ENCODE peak calls at places on chromosome X, in six cellular contexts. One of them, this sample, is unnamed.

GRCh38 chrX:46140272-46140671 is 404.9 kb downstream of the ZNF674 start:
- DNase-seq in heart left ventricle: no peak
- DNase-seq in ascending aorta: no peak
- DNase-seq in fibroblast of mammary gland: peak; percentile 43
- DNase-seq in cardiac fibroblast: peak; percentile 10
- DNase-seq in body of pancreas: no peak
- DNase-seq in this sample: no peak

GRCh38 chrX:265502-265901 is 15.7 kb upstream of the PLCXD1 start:
- DNase-seq in cardiac fibroblast: no peak
- DNase-seq in ascending aorta: no peak
- DNase-seq in fibroblast of mammary gland: no peak
- DNase-seq in heart left ventricle: no peak
- DNase-seq in body of pancreas: no peak
- DNase-seq in this sample: no peak

GRCh38 chrX:30196322-30196721 is 19.0 kb upstream of the MAGEB2 start:
- DNase-seq in body of pancreas: no peak
- DNase-seq in cardiac fibroblast: peak; percentile 3
- DNase-seq in ascending aorta: no peak
- DNase-seq in fibroblast of mammary gland: no peak
- DNase-seq in heart left ventricle: no peak
- DNase-seq in this sample: no peak

GRCh38 chrX:67585401-67585800 is 41.6 kb downstream of the AR start:
- DNase-seq in ascending aorta: no peak
- DNase-seq in fibroblast of mammary gland: peak; percentile 40
- DNase-seq in heart left ventricle: no peak
- DNase-seq in body of pancreas: no peak
- DNase-seq in cardiac fibroblast: no peak
- DNase-seq in this sample: no peak

GRCh38 chrX:2894885-2895292 is 34.2 kb downstream of the ARSD start:
- DNase-seq in heart left ventricle: no peak
- DNase-seq in ascending aorta: no peak
- DNase-seq in fibroblast of mammary gland: peak; percentile 26
- DNase-seq in body of pancreas: peak; percentile 70
- DNase-seq in cardiac fibroblast: peak; percentile 39
- DNase-seq in this sample: no peak

GRCh38 chrX:98331407-98331806 is 1447.7 kb downstream of the RPA4 start:
- DNase-seq in cardiac fibroblast: no peak
- DNase-seq in heart left ventricle: no peak
- DNase-seq in fibroblast of mammary gland: no peak
- DNase-seq in body of pancreas: no peak
- DNase-seq in ascending aorta: no peak
- DNase-seq in this sample: no peak

GRCh38 chrX:94178145-94178790 is 504.3 kb downstream of the FAM133A start:
- DNase-seq in heart left ventricle: no peak
- DNase-seq in ascending aorta: no peak
- DNase-seq in fibroblast of mammary gland: peak; percentile 4
- DNase-seq in cardiac fibroblast: no peak
- DNase-seq in body of pancreas: no peak
- DNase-seq in this sample: peak; percentile 49

GRCh38 chrX:63754860-63755579 is 30.0 kb downstream of the ARHGEF9 start:
- DNase-seq in body of pancreas: peak; percentile 94
- DNase-seq in cardiac fibroblast: peak; percentile 97
- DNase-seq in ascending aorta: peak; percentile 96
- DNase-seq in heart left ventricle: peak; percentile 95
- DNase-seq in fibroblast of mammary gland: peak; percentile 92
- DNase-seq in this sample: peak; percentile 72

GRCh38 chrX:136647969-136648368 is at the start of gene CD40LG:
- DNase-seq in body of pancreas: no peak
- DNase-seq in heart left ventricle: no peak
- DNase-seq in cardiac fibroblast: no peak
- DNase-seq in ascending aorta: no peak
- DNase-seq in fibroblast of mammary gland: no peak
- DNase-seq in this sample: no peak

GRCh38 chrX:140713174-140713539 is 3.6 kb downstream of the LINC00632 start:
- DNase-seq in fibroblast of mammary gland: no peak
- DNase-seq in heart left ventricle: no peak
- DNase-seq in ascending aorta: no peak
- DNase-seq in body of pancreas: no peak
- DNase-seq in cardiac fibroblast: no peak
- DNase-seq in this sample: no peak

GRCh38 chrX:43540318-43540717 is 115.8 kb upstream of the MAOA start:
- DNase-seq in heart left ventricle: no peak
- DNase-seq in body of pancreas: no peak
- DNase-seq in cardiac fibroblast: no peak
- DNase-seq in fibroblast of mammary gland: no peak
- DNase-seq in ascending aorta: no peak
- DNase-seq in this sample: no peak

GRCh38 chrX:105299286-105299685 is 78.8 kb upstream of the TEX13A start:
- DNase-seq in body of pancreas: no peak
- DNase-seq in fibroblast of mammary gland: no peak
- DNase-seq in cardiac fibroblast: no peak
- DNase-seq in ascending aorta: no peak
- DNase-seq in heart left ventricle: no peak
- DNase-seq in this sample: no peak

GRCh38 chrX:78119521-78120227 is 15.6 kb downstream of the PGK1 start:
- DNase-seq in ascending aorta: no peak
- DNase-seq in fibroblast of mammary gland: no peak
- DNase-seq in cardiac fibroblast: no peak
- DNase-seq in body of pancreas: no peak
- DNase-seq in heart left ventricle: no peak
- DNase-seq in this sample: no peak
- TF ChIP-seq CTCF in ascending aorta: peak; percentile 13
- TF ChIP-seq CTCF in fibroblast of mammary gland: no peak
- TF ChIP-seq CTCF in cardiac fibroblast: peak; percentile 18
- TF ChIP-seq CTCF in body of pancreas: no peak
- TF ChIP-seq CTCF in heart left ventricle: no peak
- TF ChIP-seq CTCF in this sample: no peak

DNA sequence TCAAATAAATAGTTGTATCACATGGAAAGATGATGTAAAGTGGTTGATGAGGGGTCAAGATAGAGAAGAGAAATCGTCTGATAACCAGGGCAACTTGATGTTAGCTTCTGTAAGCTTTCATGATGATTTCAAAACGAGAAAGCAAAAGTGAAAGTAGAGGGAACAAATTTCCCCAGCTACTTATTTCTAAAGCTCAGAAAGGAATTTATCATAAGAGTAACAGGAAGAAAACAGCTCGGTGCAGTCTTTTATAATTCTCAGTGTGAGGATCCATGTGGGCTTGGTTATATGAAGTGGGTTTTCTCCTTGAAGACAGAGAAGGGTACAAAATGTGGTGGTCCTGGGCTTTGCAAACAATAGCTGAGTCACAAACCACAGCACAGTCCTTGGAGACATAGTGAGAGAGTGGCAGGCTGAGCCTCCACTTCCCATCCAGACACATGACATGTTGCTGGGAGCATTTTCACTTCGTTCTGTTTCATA is 32.1 kb upstream of the GLRA2 start:
- DNase-seq in ascending aorta: no peak
- DNase-seq in heart left ventricle: no peak
- DNase-seq in cardiac fibroblast: no peak
- DNase-seq in fibroblast of mammary gland: peak; percentile 19
- DNase-seq in body of pancreas: no peak
- DNase-seq in this sample: no peak
- H3K4me3 ChIP-seq in ascending aorta: peak overlapping the region; percentile 54
- H3K4me3 ChIP-seq in heart left ventricle: peak overlapping the region; percentile 42
- H3K4me3 ChIP-seq in cardiac fibroblast: peak overlapping the region; percentile 7
- H3K4me3 ChIP-seq in fibroblast of mammary gland: no peak overlapping the region
- H3K4me3 ChIP-seq in body of pancreas: no peak overlapping the region
- H3K4me3 ChIP-seq in this sample: no peak overlapping the region

GRCh38 chrX:70168238-70169188 is 8.8 kb upstream of the DGAT2L6 start:
- DNase-seq in body of pancreas: peak; percentile 4
- DNase-seq in ascending aorta: peak; percentile 67
- DNase-seq in heart left ventricle: no peak
- DNase-seq in fibroblast of mammary gland: peak; percentile 73
- DNase-seq in cardiac fibroblast: peak; percentile 72
- DNase-seq in this sample: peak; percentile 34
- TF ChIP-seq CTCF in body of pancreas: no peak
- TF ChIP-seq CTCF in ascending aorta: no peak
- TF ChIP-seq CTCF in heart left ventricle: no peak
- TF ChIP-seq CTCF in fibroblast of mammary gland: no peak
- TF ChIP-seq CTCF in cardiac fibroblast: no peak
- TF ChIP-seq CTCF in this sample: no peak

GRCh38 chrX:49039598-49040375 is 3.4 kb downstream of the TFE3 start:
- DNase-seq in heart left ventricle: peak; percentile 69
- DNase-seq in ascending aorta: peak; percentile 88
- DNase-seq in body of pancreas: peak; percentile 77
- DNase-seq in cardiac fibroblast: peak; percentile 95
- DNase-seq in fibroblast of mammary gland: peak; percentile 94
- DNase-seq in this sample: peak; percentile 84
- H3K4me3 ChIP-seq in heart left ventricle: peak overlapping the region; percentile 99
- H3K4me3 ChIP-seq in ascending aorta: peak overlapping the region; percentile 68
- H3K4me3 ChIP-seq in body of pancreas: no peak overlapping the region
- H3K4me3 ChIP-seq in cardiac fibroblast: peak overlapping the region; percentile 73
- H3K4me3 ChIP-seq in fibroblast of mammary gland: peak overlapping the region; percentile 77
- H3K4me3 ChIP-seq in this sample: peak overlapping the region; percentile 20

DNA sequence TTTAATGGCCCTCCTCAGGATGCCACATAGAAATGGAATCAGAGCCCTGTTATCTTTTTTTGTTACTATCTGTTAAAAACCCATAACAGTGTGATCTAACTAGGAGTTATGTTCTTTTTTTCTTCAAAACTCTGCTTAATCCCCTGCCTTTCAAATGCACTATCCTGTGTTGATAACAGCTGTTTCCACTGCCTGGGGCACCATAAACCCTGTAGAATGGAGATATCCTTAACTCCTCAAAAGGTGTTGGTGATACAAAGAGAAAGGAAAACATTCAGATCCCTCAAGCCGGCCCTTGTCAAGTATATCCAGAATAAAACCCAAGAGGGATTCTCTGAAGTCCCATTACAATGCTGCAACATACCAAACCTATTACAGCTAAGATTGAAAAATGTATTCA is 108.6 kb downstream of the ACTRT1 start:
- DNase-seq in cardiac fibroblast: no peak
- DNase-seq in body of pancreas: no peak
- DNase-seq in ascending aorta: no peak
- DNase-seq in heart left ventricle: no peak
- DNase-seq in fibroblast of mammary gland: no peak
- DNase-seq in this sample: no peak
- TF ChIP-seq CTCF in cardiac fibroblast: no peak
- TF ChIP-seq CTCF in body of pancreas: no peak
- TF ChIP-seq CTCF in ascending aorta: no peak
- TF ChIP-seq CTCF in heart left ventricle: no peak
- TF ChIP-seq CTCF in fibroblast of mammary gland: no peak
- TF ChIP-seq CTCF in this sample: no peak

DNA sequence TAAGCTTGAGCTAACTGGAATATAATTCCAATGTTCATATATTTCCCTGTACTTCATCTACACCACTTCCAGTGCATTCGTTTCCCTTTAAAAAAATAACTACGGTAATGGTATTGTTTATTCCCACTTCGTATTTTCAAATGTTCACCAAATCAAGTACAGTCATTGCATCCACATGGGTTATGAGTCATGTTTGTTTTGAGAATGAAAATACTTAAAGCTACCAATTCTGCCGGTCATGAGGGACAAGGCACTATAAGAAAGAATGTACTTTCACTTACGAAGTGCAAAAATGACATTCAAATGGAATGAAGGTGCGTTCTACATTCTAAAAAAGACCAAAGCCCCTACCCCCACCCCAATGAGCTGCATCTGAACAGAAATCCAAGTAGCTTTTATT is 174.4 kb upstream of the FGF13 start:
- DNase-seq in fibroblast of mammary gland: peak; percentile 76
- DNase-seq in body of pancreas: no peak
- DNase-seq in ascending aorta: no peak
- DNase-seq in heart left ventricle: no peak
- DNase-seq in cardiac fibroblast: no peak
- DNase-seq in this sample: no peak
- H3K4me3 ChIP-seq in fibroblast of mammary gland: no peak overlapping the region
- H3K4me3 ChIP-seq in body of pancreas: no peak overlapping the region
- H3K4me3 ChIP-seq in ascending aorta: no peak overlapping the region
- H3K4me3 ChIP-seq in heart left ventricle: no peak overlapping the region
- H3K4me3 ChIP-seq in cardiac fibroblast: no peak overlapping the region
- H3K4me3 ChIP-seq in this sample: no peak overlapping the region

GRCh38 chrX:107773906-107774435 is 1.6 kb downstream of the TSC22D3 start:
- DNase-seq in ascending aorta: no peak
- DNase-seq in cardiac fibroblast: no peak
- DNase-seq in fibroblast of mammary gland: no peak
- DNase-seq in heart left ventricle: no peak
- DNase-seq in body of pancreas: peak; percentile 21
- DNase-seq in this sample: no peak

GRCh38 chrX:107766470-107767140 is 9.0 kb downstream of the TSC22D3 start:
- DNase-seq in fibroblast of mammary gland: peak; percentile 88
- DNase-seq in body of pancreas: peak; percentile 25
- DNase-seq in cardiac fibroblast: peak; percentile 82
- DNase-seq in heart left ventricle: peak; percentile 76
- DNase-seq in ascending aorta: peak; percentile 72
- DNase-seq in this sample: peak; percentile 41

GRCh38 chrX:107768051-107768450 is 7.5 kb downstream of the TSC22D3 start:
- DNase-seq in fibroblast of mammary gland: no peak
- DNase-seq in heart left ventricle: no peak
- DNase-seq in body of pancreas: no peak
- DNase-seq in cardiac fibroblast: no peak
- DNase-seq in ascending aorta: no peak
- DNase-seq in this sample: no peak

GRCh38 chrX:107773206-107773605 is 2.4 kb downstream of the TSC22D3 start:
- DNase-seq in heart left ventricle: no peak
- DNase-seq in cardiac fibroblast: no peak
- DNase-seq in fibroblast of mammary gland: no peak
- DNase-seq in ascending aorta: no peak
- DNase-seq in body of pancreas: peak; percentile 26
- DNase-seq in this sample: no peak

GRCh38 chrX:107769581-107770317 is 5.8 kb downstream of the TSC22D3 start:
- DNase-seq in ascending aorta: no peak
- DNase-seq in fibroblast of mammary gland: no peak
- DNase-seq in heart left ventricle: no peak
- DNase-seq in cardiac fibroblast: no peak
- DNase-seq in body of pancreas: no peak
- DNase-seq in this sample: no peak
- TF ChIP-seq CTCF in ascending aorta: no peak
- TF ChIP-seq CTCF in fibroblast of mammary gland: no peak
- TF ChIP-seq CTCF in heart left ventricle: no peak
- TF ChIP-seq CTCF in cardiac fibroblast: no peak
- TF ChIP-seq CTCF in body of pancreas: no peak
- TF ChIP-seq CTCF in this sample: no peak

DNA sequence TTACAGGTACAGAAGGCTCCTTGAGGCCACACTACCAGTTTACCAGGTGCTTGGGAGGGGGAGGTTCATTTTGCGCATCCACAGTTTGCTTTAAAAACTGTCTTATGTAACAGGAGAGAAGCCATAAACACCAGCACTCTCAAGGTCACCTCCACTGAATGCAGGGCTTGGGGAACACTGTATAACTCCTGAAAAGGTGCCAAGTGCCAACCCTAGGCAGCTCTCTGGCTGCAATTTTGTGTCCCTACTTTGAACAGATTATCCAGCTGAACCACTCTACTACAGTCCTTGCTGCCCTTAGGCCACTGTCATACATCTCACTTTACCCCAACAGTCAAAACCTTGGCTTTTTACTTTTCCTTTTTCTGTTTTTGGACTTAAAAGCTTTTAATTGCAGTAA is 507.9 kb downstream of the SMARCA1 start:
- DNase-seq in cardiac fibroblast: no peak
- DNase-seq in fibroblast of mammary gland: no peak
- DNase-seq in body of pancreas: no peak
- DNase-seq in heart left ventricle: no peak
- DNase-seq in ascending aorta: no peak
- DNase-seq in this sample: no peak
- H3K4me3 ChIP-seq in cardiac fibroblast: no peak overlapping the region
- H3K4me3 ChIP-seq in fibroblast of mammary gland: no peak overlapping the region
- H3K4me3 ChIP-seq in body of pancreas: no peak overlapping the region
- H3K4me3 ChIP-seq in heart left ventricle: no peak overlapping the region
- H3K4me3 ChIP-seq in ascending aorta: no peak overlapping the region
- H3K4me3 ChIP-seq in this sample: no peak overlapping the region

This sample was measured in kidney epithelial cell.